ENCODE peak calls at places on chromosome 22, in four cellular contexts. Y is SW480, N is GM23338, O is ovary. J is an unnamed sample.

GRCh38 chr22:24727218-24727851 is 47.2 kb downstream of the PIWIL3 start:
- DNase-seq in O (no peak), N (no peak), Y (peak), J (no peak)

GRCh38 chr22:19930537-19931486 is 10.8 kb upstream of the COMT start:
- DNase-seq in Y (no peak), N (no peak), O (no peak), J (no peak)

GRCh38 chr22:42688241-42688913 is 32.3 kb downstream of the A4GALT start:
- DNase-seq in N (peak), O (peak), Y (peak), J (peak)

GRCh38 chr22:40679964-40680818 is 907 bp downstream of the MCHR1 start:
- DNase-seq in N (peak), O (no peak), Y (no peak), J (no peak)

GRCh38 chr22:35641494-35642120 is 6.6 kb upstream of the APOL6 start:
- DNase-seq in N (peak), O (no peak), Y (no peak), J (no peak)

GRCh38 chr22:25008666-25009065 is 56.1 kb downstream of the KIAA1671 start:
- DNase-seq in Y (peak), O (no peak), N (no peak), J (no peak)

GRCh38 chr22:22087854-22088657 is 105.5 kb upstream of the TOP3B start:
- DNase-seq in N (no peak), O (no peak), Y (no peak), J (no peak)

GRCh38 chr22:37077802-37078448 is 26.4 kb downstream of the KCTD17 start:
- DNase-seq in Y (no peak), O (no peak), N (peak), J (peak)

GRCh38 chr22:46041642-46042041 is 64.7 kb upstream of the WNT7B start:
- DNase-seq in Y (no peak), O (no peak), N (no peak), J (no peak)

J was measured in heart right ventricle.